ENCODE peak calls at places on chromosome 6, in nine cellular contexts. E, R, D, Z, Q, O, S, T and X are unnamed samples.
A peak's percentile ranks its signal among the peaks of the same experiment; 100 is the strongest.

GRCh38 chr6:137699036-137699683 is 167.9 kb upstream of the TNFAIP3 start:
- DNase-seq in E (no peak), Q (no peak), O (no peak), S (no peak), R (no peak), T (no peak), Z (no peak), D (no peak), X (no peak)

GRCh38 chr6:165762876-165763275 is 99.8 kb upstream of the PDE10A start:
- DNase-seq in Z (no peak), R (no peak), S (no peak), T (no peak), E (no peak), O (no peak), Q (no peak), D (no peak), X (no peak)

GRCh38 chr6:23002044-23002619 is 432.8 kb downstream of the HDGFL1 start:
- DNase-seq in Q (no peak), S (no peak), O (no peak), T (no peak), E (no peak), Z (no peak), R (no peak), D (no peak), X (no peak)

GRCh38 chr6:147274776-147275175 is 70.6 kb downstream of the STXBP5 start:
- DNase-seq in T (no peak), E (no peak), O (no peak), Z (no peak), R (no peak), Q (no peak), D (no peak), S (no peak), X (no peak)

GRCh38 chr6:81589465-81590313 is 162.8 kb downstream of the TENT5A start:
- DNase-seq in Q (no peak), D (no peak), O (no peak), E (no peak), R (no peak), Z (no peak), T (no peak), S (peak; percentile 43), X (no peak)

GRCh38 chr6:151284012-151284411 is 44.2 kb downstream of the AKAP12 start:
- DNase-seq in Q (no peak), S (no peak), D (no peak), T (no peak), Z (no peak), R (no peak), E (no peak), O (no peak), X (no peak)

GRCh38 chr6:100138346-100139022 is 144.5 kb upstream of the MCHR2 start:
- DNase-seq in Q (no peak), Z (no peak), R (no peak), D (peak; percentile 25), O (no peak), T (no peak), S (no peak), E (no peak), X (no peak)

GRCh38 chr6:150719099-150719767 is 119.5 kb downstream of the PLEKHG1 start:
- DNase-seq in D (no peak), O (no peak), R (no peak), Q (no peak), E (no peak), Z (no peak), S (no peak), T (no peak), X (no peak)

GRCh38 chr6:90393232-90393884 is 96.7 kb upstream of the BACH2 start:
- DNase-seq in S (peak; percentile 64), T (no peak), R (no peak), E (peak; percentile 72), Q (peak; percentile 32), O (no peak), D (peak; percentile 5), Z (peak; percentile 53), X (no peak)

GRCh38 chr6:84399003-84399402 is 171.6 kb upstream of the CEP162 start:
- DNase-seq in Q (no peak), T (no peak), E (no peak), D (no peak), O (no peak), R (no peak), Z (no peak), S (no peak), X (no peak)

GRCh38 chr6:110979565-110980096 is 2.2 kb upstream of the RPF2 start:
- DNase-seq in S (no peak), Q (no peak), D (no peak), Z (no peak), E (no peak), T (no peak), R (no peak), O (no peak), X (no peak)

GRCh38 chr6:135116566-135116965 is 61.9 kb upstream of the HBS1L start:
- DNase-seq in T (no peak), Q (no peak), Z (no peak), D (no peak), R (no peak), O (no peak), S (no peak), E (no peak), X (no peak)

GRCh38 chr6:1720620-1721322 is 111.1 kb downstream of the FOXC1 start:
- DNase-seq in D (no peak), E (peak; percentile 37), R (no peak), Q (no peak), T (no peak), Z (no peak), S (no peak), O (no peak), X (no peak)

GRCh38 chr6:50829898-50830439 is 11.3 kb downstream of the TFAP2B start:
- DNase-seq in T (no peak), Q (no peak), R (no peak), S (no peak), E (no peak), O (no peak), Z (no peak), D (no peak), X (no peak)

GRCh38 chr6:159966981-159967380 is 1.9 kb upstream of the IGF2R start:
- DNase-seq in Q (no peak), E (no peak), Z (no peak), D (no peak), S (no peak), O (no peak), T (no peak), R (no peak), X (no peak)

GRCh38 chr6:100892693-100893092 is 11.6 kb upstream of the ASCC3 start:
- DNase-seq in O (no peak), Q (no peak), D (no peak), R (no peak), Z (no peak), S (peak; percentile 16), E (no peak), T (no peak), X (no peak)

GRCh38 chr6:3940703-3941102 is 91.5 kb downstream of the FAM50B start:
- DNase-seq in D (no peak), Z (no peak), Q (no peak), S (no peak), O (no peak), E (no peak), R (no peak), T (no peak), X (no peak)

GRCh38 chr6:125597411-125598253 is 151.8 kb upstream of the HEY2 start:
- DNase-seq in E (no peak), Z (no peak), O (no peak), Q (no peak), S (peak; percentile 57), R (no peak), T (no peak), D (peak; percentile 98), X (no peak)

GRCh38 chr6:139231206-139231605 is 60.6 kb downstream of the TXLNB start:
- DNase-seq in Z (no peak), E (no peak), R (no peak), Q (no peak), S (no peak), T (no peak), D (no peak), O (no peak), X (no peak)

GRCh38 chr6:139164001-139164400 is 29.1 kb downstream of the HECA start:
- DNase-seq in E (no peak), D (no peak), Q (no peak), Z (no peak), S (no peak), R (no peak), T (no peak), O (no peak), X (no peak)

GRCh38 chr6:328184-328670 is 35.9 kb downstream of the DUSP22 start:
- DNase-seq in S (peak; percentile 68), T (peak; percentile 61), Z (no peak), R (no peak), Q (peak; percentile 70), E (no peak), D (no peak), O (no peak), X (peak; percentile 86)

GRCh38 chr6:14758421-14759043 is 487.3 kb upstream of the JARID2 start:
- DNase-seq in R (no peak), O (peak; percentile 57), T (no peak), D (peak; percentile 87), Q (no peak), Z (no peak), S (no peak), E (no peak), X (no peak)

GRCh38 chr6:148445116-148445515 is 102.5 kb downstream of the SASH1 start:
- DNase-seq in Z (no peak), R (no peak), S (no peak), E (no peak), O (no peak), D (no peak), T (no peak), Q (no peak), X (no peak)

GRCh38 chr6:72769459-72770125 is 147.7 kb downstream of the KCNQ5 start:
- DNase-seq in T (no peak), E (no peak), D (no peak), Q (no peak), O (no peak), Z (no peak), R (no peak), S (no peak), X (no peak)

GRCh38 chr6:100946021-100946540 is 65.0 kb upstream of the ASCC3 start:
- DNase-seq in R (no peak), D (no peak), S (no peak), T (no peak), E (no peak), O (no peak), Z (no peak), Q (no peak), X (no peak)

GRCh38 chr6:43228951-43229802 is at the start of gene DNPH1:
- DNase-seq in D (no peak), E (peak; percentile 75), T (no peak), Q (no peak), R (no peak), S (peak; percentile 93), Z (peak; percentile 68), O (peak; percentile 75), X (peak; percentile 93)

GRCh38 chr6:97462944-97463343 is 179.9 kb upstream of the MMS22L start:
- DNase-seq in Z (no peak), S (no peak), O (no peak), D (no peak), E (no peak), T (no peak), R (no peak), Q (no peak), X (no peak)

GRCh38 chr6:112956696-112957525 is 609.8 kb downstream of the RFPL4B start:
- DNase-seq in R (no peak), S (peak; percentile 44), Z (no peak), T (no peak), D (no peak), E (no peak), Q (peak; percentile 82), O (no peak), X (no peak)

GRCh38 chr6:159908535-159908934 is 17.7 kb downstream of the MAS1 start:
- DNase-seq in D (no peak), S (no peak), T (no peak), Q (no peak), O (no peak), Z (no peak), R (no peak), E (no peak), X (no peak)

GRCh38 chr6:56637640-56638039 is 5.0 kb downstream of the DST start:
- DNase-seq in R (peak; percentile 33), T (no peak), O (no peak), S (no peak), Q (peak; percentile 54), E (no peak), Z (no peak), D (no peak), X (no peak)

GRCh38 chr6:90297124-90297865 is 652 bp upstream of the BACH2 start:
- DNase-seq in Q (no peak), R (no peak), E (no peak), D (no peak), T (no peak), S (no peak), Z (no peak), O (no peak), X (no peak)